ENCODE peak calls at places on chromosomes 13 and 19, in six cellular contexts. Q, R, P, D, Z and J are unnamed samples.

GRCh38 chr19:6769006-6769637 is 1.9 kb upstream of the SH2D3A start:
- DNase-seq in Z (no peak), R (no peak), D (no peak), P (no peak), Q (no peak), J (no peak)

GRCh38 chr19:1237754-1238372 is at the start of gene CBARP:
- DNase-seq in D (peak; percentile 54), R (no peak), Z (no peak), P (no peak), Q (peak; percentile 36), J (no peak)

GRCh38 chr19:41307090-41307875 is 2.7 kb upstream of the CCDC97 start:
- DNase-seq in D (no peak), P (no peak), Z (no peak), R (no peak), Q (no peak), J (no peak)

GRCh38 chr19:18073197-18073596 is 13.5 kb downstream of the IL12RB1 start:
- DNase-seq in Q (no peak), R (no peak), P (no peak), Z (no peak), D (no peak), J (no peak)

GRCh38 chr19:42426643-42427042 is 545 bp downstream of the LIPE start:
- DNase-seq in Z (no peak), Q (no peak), D (no peak), P (no peak), R (no peak), J (no peak)

GRCh38 chr19:3708207-3708931 is at the start of gene TJP3:
- DNase-seq in Q (no peak), Z (no peak), R (no peak), D (no peak), P (peak; percentile 20), J (no peak)

GRCh38 chr13:23622991-23623390 is 52.8 kb downstream of the TNFRSF19 start:
- DNase-seq in P (no peak), D (no peak), Q (no peak), R (no peak), Z (no peak), J (no peak)

GRCh38 chr19:18972301-18972831 is 31.3 kb upstream of the HOMER3 start:
- DNase-seq in Z (no peak), Q (no peak), D (no peak), R (no peak), P (no peak), J (no peak)

GRCh38 chr13:23849670-23850069 is 39.5 kb downstream of the MIPEP start:
- DNase-seq in D (no peak), P (no peak), R (no peak), Z (no peak), Q (no peak), J (no peak)

GRCh38 chr19:32750441-32751055 is 31.0 kb downstream of the TDRD12 start:
- DNase-seq in Z (no peak), D (no peak), P (no peak), R (no peak), Q (no peak), J (no peak)

GRCh38 chr19:3201911-3202310 is 16.2 kb downstream of the NCLN start:
- DNase-seq in Z (no peak), D (no peak), Q (no peak), P (no peak), R (no peak), J (no peak)

GRCh38 chr19:10505583-10506229 is 2.5 kb upstream of the KEAP1 start:
- DNase-seq in Q (peak; percentile 90), R (peak; percentile 68), Z (no peak), P (no peak), D (peak; percentile 80), J (peak; percentile 69)

GRCh38 chr13:71339736-71340135 is 527.3 kb downstream of the DACH1 start:
- DNase-seq in Q (no peak), D (no peak), Z (no peak), R (no peak), P (no peak), J (no peak)

GRCh38 chr19:12200020-12200419 is 37.1 kb downstream of the ZNF136 start:
- DNase-seq in P (no peak), D (no peak), Q (no peak), Z (no peak), R (no peak), J (no peak)

GRCh38 chr13:48302920-48303330 is 626 bp upstream of the RB1 start:
- DNase-seq in R (no peak), Q (no peak), D (no peak), P (no peak), Z (no peak), J (no peak)

GRCh38 chr19:3362217-3362907 is 4.0 kb upstream of the NFIC start:
- DNase-seq in R (no peak), Q (no peak), P (no peak), Z (no peak), D (no peak), J (no peak)

GRCh38 chr19:10104665-10105221 is 1.4 kb upstream of the PPAN start:
- DNase-seq in Z (no peak), D (no peak), Q (peak; percentile 75), P (no peak), R (peak; percentile 78), J (peak; percentile 94)

GRCh38 chr19:54204767-54205468 is 4.3 kb downstream of the RPS9 start:
- DNase-seq in Z (no peak), D (no peak), Q (no peak), P (no peak), R (no peak), J (no peak)

GRCh38 chr19:1316466-1316865 is 30.8 kb downstream of the EFNA2 start:
- DNase-seq in D (no peak), R (no peak), Z (no peak), Q (no peak), P (no peak), J (no peak)

GRCh38 chr13:81872581-81872980 is 1531.7 kb upstream of the SPRY2 start:
- DNase-seq in D (peak; percentile 35), Q (no peak), P (no peak), R (no peak), Z (no peak), J (no peak)

GRCh38 chr13:99895999-99896695 is 75.4 kb downstream of the ZIC5 start:
- DNase-seq in Q (no peak), P (no peak), Z (no peak), R (no peak), D (peak; percentile 14), J (no peak)

GRCh38 chr13:33229446-33230177 is 55.9 kb downstream of the STARD13 start:
- DNase-seq in Q (no peak), Z (no peak), R (no peak), D (no peak), P (no peak), J (no peak)